ENCODE peak calls at places on chromosomes 1 and 21, in five cellular contexts. One of them, this sample, is unnamed.

GRCh38 chr1:96473791-96474452 is 247.7 kb upstream of the PTBP2 start:
- DNase-seq in neuronal stem cell: no peak
- DNase-seq in H9: no peak
- DNase-seq in IMR-90: peak; percentile 79
- DNase-seq in H1: no peak
- DNase-seq in this sample: no peak

GRCh38 chr1:19021845-19022244 is 65.4 kb upstream of the IFFO2 start:
- DNase-seq in H1: no peak
- DNase-seq in H9: no peak
- DNase-seq in IMR-90: no peak
- DNase-seq in neuronal stem cell: no peak
- DNase-seq in this sample: no peak

GRCh38 chr1:216464489-216464888 is 41.2 kb upstream of the USH2A start:
- DNase-seq in H1: no peak
- DNase-seq in neuronal stem cell: no peak
- DNase-seq in IMR-90: peak; percentile 98
- DNase-seq in H9: no peak
- DNase-seq in this sample: peak; percentile 81

GRCh38 chr1:36342426-36343185 is 19.2 kb upstream of the EVA1B start:
- DNase-seq in neuronal stem cell: no peak
- DNase-seq in H1: no peak
- DNase-seq in H9: peak; percentile 67
- DNase-seq in IMR-90: peak; percentile 67
- DNase-seq in this sample: peak; percentile 96

GRCh38 chr1:57265105-57265504 is 158.8 kb downstream of the DAB1 start:
- DNase-seq in neuronal stem cell: no peak
- DNase-seq in H1: no peak
- DNase-seq in IMR-90: no peak
- DNase-seq in H9: no peak
- DNase-seq in this sample: no peak

GRCh38 chr1:35069746-35070145 is 9.4 kb upstream of the ZMYM1 start:
- DNase-seq in H9: no peak
- DNase-seq in neuronal stem cell: no peak
- DNase-seq in H1: no peak
- DNase-seq in IMR-90: no peak
- DNase-seq in this sample: no peak

GRCh38 chr1:204190212-204191211 is 5.8 kb downstream of the KISS1 start:
- DNase-seq in H1: no peak
- DNase-seq in H9: peak; percentile 77
- DNase-seq in IMR-90: peak; percentile 70
- DNase-seq in neuronal stem cell: no peak
- DNase-seq in this sample: peak; percentile 25

GRCh38 chr1:114323959-114324825 is 170.5 kb upstream of the SYT6 start:
- DNase-seq in IMR-90: no peak
- DNase-seq in H1: no peak
- DNase-seq in H9: no peak
- DNase-seq in neuronal stem cell: no peak
- DNase-seq in this sample: no peak

GRCh38 chr1:6603424-6603850 is 768 bp upstream of the KLHL21 start:
- DNase-seq in IMR-90: peak; percentile 79
- DNase-seq in H9: peak; percentile 54
- DNase-seq in H1: no peak
- DNase-seq in neuronal stem cell: peak; percentile 57
- DNase-seq in this sample: peak; percentile 86

GRCh38 chr1:30194046-30194619 is 529.3 kb downstream of the MATN1 start:
- DNase-seq in H1: no peak
- DNase-seq in H9: no peak
- DNase-seq in IMR-90: no peak
- DNase-seq in neuronal stem cell: no peak
- DNase-seq in this sample: no peak

GRCh38 chr1:117653732-117654484 is 48.1 kb downstream of the TENT5C start:
- DNase-seq in IMR-90: no peak
- DNase-seq in H1: no peak
- DNase-seq in neuronal stem cell: no peak
- DNase-seq in H9: no peak
- DNase-seq in this sample: no peak

GRCh38 chr1:16120940-16121410 is 34.9 kb downstream of the EPHA2 start:
- DNase-seq in IMR-90: no peak
- DNase-seq in H1: no peak
- DNase-seq in neuronal stem cell: no peak
- DNase-seq in H9: no peak
- DNase-seq in this sample: no peak

GRCh38 chr1:185694081-185694480 is 40.1 kb upstream of the HMCN1 start:
- DNase-seq in H1: no peak
- DNase-seq in IMR-90: no peak
- DNase-seq in neuronal stem cell: no peak
- DNase-seq in H9: no peak
- DNase-seq in this sample: peak; percentile 12

GRCh38 chr1:37038079-37038702 is 3.9 kb upstream of the GRIK3 start:
- DNase-seq in neuronal stem cell: no peak
- DNase-seq in H1: no peak
- DNase-seq in IMR-90: no peak
- DNase-seq in H9: peak; percentile 52
- DNase-seq in this sample: peak; percentile 23

GRCh38 chr1:41385398-41386189 is 24.4 kb downstream of the FOXO6 start:
- DNase-seq in neuronal stem cell: no peak
- DNase-seq in H1: no peak
- DNase-seq in IMR-90: no peak
- DNase-seq in H9: no peak
- DNase-seq in this sample: no peak

GRCh38 chr1:57623039-57623790 is 199.4 kb upstream of the DAB1 start:
- DNase-seq in H1: no peak
- DNase-seq in H9: peak; percentile 58
- DNase-seq in IMR-90: peak; percentile 22
- DNase-seq in neuronal stem cell: no peak
- DNase-seq in this sample: no peak

GRCh38 chr1:160121388-160121787 is 5.8 kb downstream of the ATP1A2 start:
- DNase-seq in H9: no peak
- DNase-seq in neuronal stem cell: no peak
- DNase-seq in IMR-90: no peak
- DNase-seq in H1: no peak
- DNase-seq in this sample: no peak

GRCh38 chr1:29830383-29830782 is 594.1 kb downstream of the PTPRU start:
- DNase-seq in H9: no peak
- DNase-seq in H1: no peak
- DNase-seq in neuronal stem cell: no peak
- DNase-seq in IMR-90: no peak
- DNase-seq in this sample: no peak

GRCh38 chr1:61052393-61053280 is 29.7 kb upstream of the NFIA start:
- DNase-seq in H9: peak; percentile 46
- DNase-seq in neuronal stem cell: no peak
- DNase-seq in IMR-90: no peak
- DNase-seq in H1: no peak
- DNase-seq in this sample: no peak

GRCh38 chr1:163027610-163028009 is 41.6 kb upstream of the RGS4 start:
- DNase-seq in H9: no peak
- DNase-seq in neuronal stem cell: no peak
- DNase-seq in IMR-90: no peak
- DNase-seq in H1: no peak
- DNase-seq in this sample: no peak

GRCh38 chr1:218499021-218499691 is 154.0 kb downstream of the TGFB2 start:
- DNase-seq in H9: no peak
- DNase-seq in IMR-90: peak; percentile 79
- DNase-seq in neuronal stem cell: no peak
- DNase-seq in H1: no peak
- DNase-seq in this sample: peak; percentile 29

GRCh38 chr21:21624674-21625073 is 626.5 kb downstream of the NCAM2 start:
- DNase-seq in IMR-90: peak; percentile 70
- DNase-seq in neuronal stem cell: no peak
- DNase-seq in H1: no peak
- DNase-seq in H9: no peak
- DNase-seq in this sample: no peak

GRCh38 chr1:22557341-22557950 is 5.8 kb upstream of the EPHA8 start:
- DNase-seq in H1: no peak
- DNase-seq in neuronal stem cell: no peak
- DNase-seq in H9: no peak
- DNase-seq in IMR-90: no peak
- DNase-seq in this sample: no peak

GRCh38 chr1:154741747-154742495 is 128.2 kb downstream of the KCNN3 start:
- DNase-seq in neuronal stem cell: no peak
- DNase-seq in H1: peak; percentile 56
- DNase-seq in H9: peak; percentile 91
- DNase-seq in IMR-90: no peak
- DNase-seq in this sample: peak; percentile 35

GRCh38 chr21:31252611-31253010 is 91.5 kb downstream of the TIAM1 start:
- DNase-seq in neuronal stem cell: peak; percentile 21
- DNase-seq in H9: no peak
- DNase-seq in IMR-90: no peak
- DNase-seq in H1: no peak
- DNase-seq in this sample: no peak

GRCh38 chr1:152697701-152698600 is at the start of gene LCE2A:
- DNase-seq in IMR-90: no peak
- DNase-seq in H1: no peak
- DNase-seq in H9: no peak
- DNase-seq in neuronal stem cell: no peak
- DNase-seq in this sample: peak; percentile 46
- H3K9me3 ChIP-seq in IMR-90: no peaks in the 10 kb centered on the region
- H3K9me3 ChIP-seq in H1: peaks cover 48% of the 10 kb centered on the region
- H3K9me3 ChIP-seq in H9: peaks cover 53% of the 10 kb centered on the region
- H3K9me3 ChIP-seq in neuronal stem cell: no peaks in the 10 kb centered on the region
- H3K9me3 ChIP-seq in this sample: peaks cover 20% of the 10 kb centered on the region

GRCh38 chr1:169460193-169460833 is 25.4 kb downstream of the SLC19A2 start:
- DNase-seq in neuronal stem cell: no peak
- DNase-seq in H9: peak; percentile 66
- DNase-seq in H1: peak; percentile 21
- DNase-seq in IMR-90: peak; percentile 28
- DNase-seq in this sample: no peak
- H3K23ac ChIP-seq in neuronal stem cell: no peak overlapping the region
- H3K23ac ChIP-seq in H9: no peak overlapping the region
- H3K23ac ChIP-seq in H1: no peak overlapping the region
- H3K23ac ChIP-seq in IMR-90: peak overlapping the region; percentile 51
- H3K23ac ChIP-seq in this sample: no peak overlapping the region

GRCh38 chr1:153598309-153599172 is 14.4 kb downstream of the S100A16 start:
- DNase-seq in H1: peak; percentile 53
- DNase-seq in H9: peak; percentile 87
- DNase-seq in IMR-90: peak; percentile 78
- DNase-seq in neuronal stem cell: no peak
- DNase-seq in this sample: no peak
- H4K91ac ChIP-seq in H1: peak overlapping the region; percentile 38
- H4K91ac ChIP-seq in H9: no peak overlapping the region
- H4K91ac ChIP-seq in IMR-90: peak overlapping the region; percentile 44
- H4K91ac ChIP-seq in neuronal stem cell: no peak overlapping the region
- H4K91ac ChIP-seq in this sample: no peak overlapping the region

GRCh38 chr1:247096958-247097357 is 7.2 kb downstream of the ZNF669 start:
- DNase-seq in H1: no peak
- DNase-seq in neuronal stem cell: no peak
- DNase-seq in IMR-90: no peak
- DNase-seq in H9: no peak
- DNase-seq in this sample: no peak

GRCh38 chr1:247096112-247096511 is 8.0 kb downstream of the ZNF669 start:
- DNase-seq in H9: no peak
- DNase-seq in H1: no peak
- DNase-seq in neuronal stem cell: no peak
- DNase-seq in IMR-90: no peak
- DNase-seq in this sample: no peak

GRCh38 chr1:247100676-247101279 is 3.4 kb downstream of the ZNF669 start:
- DNase-seq in H1: no peak
- DNase-seq in H9: no peak
- DNase-seq in IMR-90: no peak
- DNase-seq in neuronal stem cell: no peak
- DNase-seq in this sample: no peak

GRCh38 chr1:247102381-247102780 is 1.8 kb downstream of the ZNF669 start:
- DNase-seq in H1: no peak
- DNase-seq in IMR-90: peak; percentile 76
- DNase-seq in H9: no peak
- DNase-seq in neuronal stem cell: no peak
- DNase-seq in this sample: no peak

DNA sequence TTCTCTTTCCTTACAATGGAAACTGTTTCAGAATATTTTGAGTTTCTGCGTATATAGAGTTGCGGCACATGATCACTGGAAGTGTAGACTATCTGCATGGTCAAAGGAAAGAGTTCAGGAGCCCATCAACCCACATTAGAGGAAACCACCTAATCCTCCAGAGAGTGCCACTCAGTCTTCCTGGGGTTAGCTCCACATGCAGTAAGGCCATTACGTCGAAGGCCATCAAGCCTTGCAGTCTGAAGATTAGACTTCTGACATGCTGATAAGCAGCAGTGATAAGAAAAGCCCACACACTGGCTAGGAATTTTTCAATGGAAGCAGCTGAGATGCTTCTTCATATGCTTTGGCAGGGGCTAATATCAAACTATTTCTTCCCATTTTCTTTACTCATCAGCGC is 7.6 kb downstream of the ZNF669 start:
- DNase-seq in neuronal stem cell: no peak
- DNase-seq in IMR-90: no peak
- DNase-seq in H1: no peak
- DNase-seq in H9: no peak
- DNase-seq in this sample: peak; percentile 36
- H3K9me3 ChIP-seq in neuronal stem cell: peaks cover 59% of the 10 kb centered on the region
- H3K9me3 ChIP-seq in IMR-90: peaks cover 30% of the 10 kb centered on the region
- H3K9me3 ChIP-seq in H1: peaks cover 3% of the 10 kb centered on the region
- H3K9me3 ChIP-seq in H9: peaks cover 4% of the 10 kb centered on the region
- H3K9me3 ChIP-seq in this sample: peaks cover 2% of the 10 kb centered on the region

GRCh38 chr1:94654505-94654904 is 112.9 kb upstream of the F3 start:
- DNase-seq in neuronal stem cell: no peak
- DNase-seq in H9: no peak
- DNase-seq in H1: no peak
- DNase-seq in IMR-90: no peak
- DNase-seq in this sample: no peak

GRCh38 chr1:94654031-94654430 is 112.5 kb upstream of the F3 start:
- DNase-seq in H9: no peak
- DNase-seq in H1: no peak
- DNase-seq in IMR-90: peak; percentile 53
- DNase-seq in neuronal stem cell: no peak
- DNase-seq in this sample: no peak

GRCh38 chr1:94650301-94650700 is 108.7 kb upstream of the F3 start:
- DNase-seq in IMR-90: no peak
- DNase-seq in H9: no peak
- DNase-seq in H1: no peak
- DNase-seq in neuronal stem cell: no peak
- DNase-seq in this sample: no peak

GRCh38 chr1:94654919-94655318 is 113.4 kb upstream of the F3 start:
- DNase-seq in IMR-90: no peak
- DNase-seq in H1: no peak
- DNase-seq in neuronal stem cell: no peak
- DNase-seq in H9: no peak
- DNase-seq in this sample: no peak

DNA sequence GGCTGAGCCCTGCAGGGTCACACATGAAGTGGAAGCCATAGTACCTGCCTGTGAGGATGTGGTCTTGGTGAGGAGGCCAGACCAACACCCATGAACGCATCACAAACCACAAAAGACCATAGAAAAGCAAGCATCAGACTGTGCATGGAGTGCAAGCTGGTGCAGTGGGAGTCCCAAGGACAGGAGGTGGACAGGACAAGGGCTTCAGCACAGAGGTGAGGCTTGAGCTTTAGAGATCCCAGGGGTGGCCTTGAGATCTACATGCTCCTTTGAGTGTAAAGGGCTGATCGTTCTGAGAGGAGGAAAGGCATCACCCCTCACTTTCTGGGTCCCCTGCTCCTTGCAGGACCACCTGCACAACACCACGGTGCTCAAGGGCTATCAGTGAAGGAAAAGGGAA is 111.9 kb upstream of the F3 start:
- DNase-seq in H9: no peak
- DNase-seq in IMR-90: no peak
- DNase-seq in H1: no peak
- DNase-seq in neuronal stem cell: no peak
- DNase-seq in this sample: no peak
- H3K23ac ChIP-seq in H9: no peak overlapping the region
- H3K23ac ChIP-seq in IMR-90: peak overlapping the region; percentile 79
- H3K23ac ChIP-seq in H1: no peak overlapping the region
- H3K23ac ChIP-seq in neuronal stem cell: no peak overlapping the region
- H3K23ac ChIP-seq in this sample: no peak overlapping the region